ENCODE peak calls at places on chromosome 1, in four cellular contexts. One of them, this sample, is unnamed.

GRCh38 chr1:4561213-4561612 is 93.2 kb upstream of the AJAP1 start:
- DNase-seq in IMR-90: no peak
- DNase-seq in esophagus squamous epithelium: no peak
- DNase-seq in CD8-positive, alpha-beta T cell: no peak
- DNase-seq in this sample: no peak

GRCh38 chr1:4621646-4622045 is 32.8 kb upstream of the AJAP1 start:
- DNase-seq in CD8-positive, alpha-beta T cell: no peak
- DNase-seq in IMR-90: no peak
- DNase-seq in esophagus squamous epithelium: no peak
- DNase-seq in this sample: no peak

GRCh38 chr1:41662061-41662655 is 177.7 kb upstream of the EDN2 start:
- DNase-seq in esophagus squamous epithelium: no peak
- DNase-seq in CD8-positive, alpha-beta T cell: peak
- DNase-seq in IMR-90: peak
- DNase-seq in this sample: peak

GRCh38 chr1:95278173-95278988 is 44.4 kb downstream of the RWDD3 start:
- DNase-seq in esophagus squamous epithelium: no peak
- DNase-seq in CD8-positive, alpha-beta T cell: no peak
- DNase-seq in IMR-90: no peak
- DNase-seq in this sample: no peak

GRCh38 chr1:28909198-28909597 is 5.2 kb upstream of the EPB41 start:
- DNase-seq in IMR-90: no peak
- DNase-seq in CD8-positive, alpha-beta T cell: no peak
- DNase-seq in esophagus squamous epithelium: no peak
- DNase-seq in this sample: no peak

GRCh38 chr1:91725961-91726704 is 159.8 kb downstream of the TGFBR3 start:
- DNase-seq in IMR-90: peak
- DNase-seq in CD8-positive, alpha-beta T cell: no peak
- DNase-seq in esophagus squamous epithelium: no peak
- DNase-seq in this sample: peak

GRCh38 chr1:186391841-186392240 is 16.2 kb downstream of the ODR4 start:
- DNase-seq in CD8-positive, alpha-beta T cell: no peak
- DNase-seq in IMR-90: no peak
- DNase-seq in esophagus squamous epithelium: no peak
- DNase-seq in this sample: no peak

GRCh38 chr1:185477638-185478216 is 160.7 kb upstream of the IVNS1ABP start:
- DNase-seq in esophagus squamous epithelium: no peak
- DNase-seq in IMR-90: no peak
- DNase-seq in CD8-positive, alpha-beta T cell: no peak
- DNase-seq in this sample: no peak

GRCh38 chr1:68954841-68955240 is 458.0 kb upstream of the DEPDC1 start:
- DNase-seq in IMR-90: no peak
- DNase-seq in esophagus squamous epithelium: no peak
- DNase-seq in CD8-positive, alpha-beta T cell: no peak
- DNase-seq in this sample: no peak

GRCh38 chr1:185265314-185265713 is 51.7 kb downstream of the IVNS1ABP start:
- DNase-seq in IMR-90: no peak
- DNase-seq in esophagus squamous epithelium: no peak
- DNase-seq in CD8-positive, alpha-beta T cell: no peak
- DNase-seq in this sample: no peak

GRCh38 chr1:157404063-157404501 is 148.2 kb downstream of the FCRL5 start:
- DNase-seq in CD8-positive, alpha-beta T cell: no peak
- DNase-seq in esophagus squamous epithelium: no peak
- DNase-seq in IMR-90: no peak
- DNase-seq in this sample: no peak

GRCh38 chr1:25694591-25695007 is 78.0 kb downstream of the MAN1C1 start:
- DNase-seq in esophagus squamous epithelium: no peak
- DNase-seq in CD8-positive, alpha-beta T cell: no peak
- DNase-seq in IMR-90: peak
- DNase-seq in this sample: no peak

GRCh38 chr1:191674780-191675179 is 483.5 kb upstream of the RGS18 start:
- DNase-seq in IMR-90: no peak
- DNase-seq in CD8-positive, alpha-beta T cell: no peak
- DNase-seq in esophagus squamous epithelium: no peak
- DNase-seq in this sample: no peak

GRCh38 chr1:44827197-44828002 is 15.7 kb downstream of the PTCH2 start:
- DNase-seq in CD8-positive, alpha-beta T cell: no peak
- DNase-seq in IMR-90: no peak
- DNase-seq in esophagus squamous epithelium: no peak
- DNase-seq in this sample: no peak

GRCh38 chr1:227891223-227891954 is 56.3 kb downstream of the WNT9A start:
- DNase-seq in IMR-90: no peak
- DNase-seq in esophagus squamous epithelium: no peak
- DNase-seq in CD8-positive, alpha-beta T cell: no peak
- DNase-seq in this sample: peak

GRCh38 chr1:54475357-54476230 is 69.4 kb upstream of the SSBP3 start:
- DNase-seq in IMR-90: no peak
- DNase-seq in esophagus squamous epithelium: no peak
- DNase-seq in CD8-positive, alpha-beta T cell: no peak
- DNase-seq in this sample: peak

GRCh38 chr1:32335951-32336867 is at the start of gene MARCKSL1:
- DNase-seq in IMR-90: peak
- DNase-seq in CD8-positive, alpha-beta T cell: peak
- DNase-seq in esophagus squamous epithelium: no peak
- DNase-seq in this sample: peak

GRCh38 chr1:42940851-42941639 is 17.6 kb downstream of the SLC2A1 start:
- DNase-seq in IMR-90: peak
- DNase-seq in esophagus squamous epithelium: no peak
- DNase-seq in CD8-positive, alpha-beta T cell: no peak
- DNase-seq in this sample: no peak

GRCh38 chr1:5597171-5597864 is 394.9 kb downstream of the NPHP4 start:
- DNase-seq in CD8-positive, alpha-beta T cell: no peak
- DNase-seq in esophagus squamous epithelium: no peak
- DNase-seq in IMR-90: no peak
- DNase-seq in this sample: no peak

GRCh38 chr1:59237905-59238304 is 59.0 kb upstream of the FGGY start:
- DNase-seq in IMR-90: peak
- DNase-seq in esophagus squamous epithelium: no peak
- DNase-seq in CD8-positive, alpha-beta T cell: no peak
- DNase-seq in this sample: no peak

GRCh38 chr1:234599617-234600417 is 10.2 kb downstream of the IRF2BP2 start:
- DNase-seq in IMR-90: peak
- DNase-seq in esophagus squamous epithelium: peak
- DNase-seq in CD8-positive, alpha-beta T cell: peak
- DNase-seq in this sample: peak

GRCh38 chr1:11492235-11492634 is 13.3 kb downstream of the DISP3 start:
- DNase-seq in esophagus squamous epithelium: no peak
- DNase-seq in IMR-90: no peak
- DNase-seq in CD8-positive, alpha-beta T cell: no peak
- DNase-seq in this sample: no peak

GRCh38 chr1:8970870-8971337 is 25.2 kb downstream of the CA6 start:
- DNase-seq in CD8-positive, alpha-beta T cell: no peak
- DNase-seq in esophagus squamous epithelium: no peak
- DNase-seq in IMR-90: no peak
- DNase-seq in this sample: no peak

GRCh38 chr1:29317916-29318530 is 81.7 kb downstream of the PTPRU start:
- DNase-seq in CD8-positive, alpha-beta T cell: no peak
- DNase-seq in IMR-90: no peak
- DNase-seq in esophagus squamous epithelium: no peak
- DNase-seq in this sample: no peak

GRCh38 chr1:214213136-214213535 is 67.8 kb upstream of the SMYD2 start:
- DNase-seq in CD8-positive, alpha-beta T cell: no peak
- DNase-seq in IMR-90: peak
- DNase-seq in esophagus squamous epithelium: no peak
- DNase-seq in this sample: no peak

GRCh38 chr1:115515270-115515669 is 126.5 kb upstream of the VANGL1 start:
- DNase-seq in esophagus squamous epithelium: no peak
- DNase-seq in IMR-90: no peak
- DNase-seq in CD8-positive, alpha-beta T cell: no peak
- DNase-seq in this sample: no peak

GRCh38 chr1:14626869-14627607 is 28.6 kb downstream of the KAZN start:
- DNase-seq in CD8-positive, alpha-beta T cell: no peak
- DNase-seq in IMR-90: peak
- DNase-seq in esophagus squamous epithelium: no peak
- DNase-seq in this sample: no peak

GRCh38 chr1:119878171-119878570 is 18.1 kb downstream of the ADAM30 start:
- DNase-seq in IMR-90: no peak
- DNase-seq in esophagus squamous epithelium: no peak
- DNase-seq in CD8-positive, alpha-beta T cell: no peak
- DNase-seq in this sample: no peak

GRCh38 chr1:240212552-240212951 is 120.9 kb downstream of the FMN2 start:
- DNase-seq in IMR-90: peak
- DNase-seq in esophagus squamous epithelium: no peak
- DNase-seq in CD8-positive, alpha-beta T cell: no peak
- DNase-seq in this sample: no peak

GRCh38 chr1:223123238-223123976 is 19.6 kb downstream of the TLR5 start:
- DNase-seq in CD8-positive, alpha-beta T cell: peak
- DNase-seq in IMR-90: peak
- DNase-seq in esophagus squamous epithelium: no peak
- DNase-seq in this sample: peak

GRCh38 chr1:47192458-47193384 is 2.9 kb upstream of the PDZK1IP1 start:
- DNase-seq in CD8-positive, alpha-beta T cell: peak
- DNase-seq in esophagus squamous epithelium: no peak
- DNase-seq in IMR-90: peak
- DNase-seq in this sample: peak

GRCh38 chr1:63824386-63824898 is 50.6 kb downstream of the ROR1 start:
- DNase-seq in IMR-90: peak
- DNase-seq in esophagus squamous epithelium: no peak
- DNase-seq in CD8-positive, alpha-beta T cell: no peak
- DNase-seq in this sample: no peak

GRCh38 chr1:63269571-63269970 is 52.8 kb upstream of the FOXD3 start:
- DNase-seq in esophagus squamous epithelium: no peak
- DNase-seq in IMR-90: no peak
- DNase-seq in CD8-positive, alpha-beta T cell: no peak
- DNase-seq in this sample: no peak

GRCh38 chr1:170687625-170688024 is 23.7 kb downstream of the PRRX1 start:
- DNase-seq in CD8-positive, alpha-beta T cell: no peak
- DNase-seq in esophagus squamous epithelium: no peak
- DNase-seq in IMR-90: no peak
- DNase-seq in this sample: no peak

GRCh38 chr1:66996018-66996682 is 57.8 kb downstream of the SLC35D1 start:
- DNase-seq in IMR-90: peak
- DNase-seq in esophagus squamous epithelium: no peak
- DNase-seq in CD8-positive, alpha-beta T cell: peak
- DNase-seq in this sample: peak

GRCh38 chr1:90106271-90106670 is 111.4 kb downstream of the ZNF326 start:
- DNase-seq in CD8-positive, alpha-beta T cell: no peak
- DNase-seq in esophagus squamous epithelium: no peak
- DNase-seq in IMR-90: no peak
- DNase-seq in this sample: no peak

GRCh38 chr1:228010921-228011320 is 4.1 kb downstream of the WNT3A start:
- DNase-seq in CD8-positive, alpha-beta T cell: no peak
- DNase-seq in esophagus squamous epithelium: no peak
- DNase-seq in IMR-90: no peak
- DNase-seq in this sample: no peak

GRCh38 chr1:145710291-145711027 is 3.3 kb upstream of the PDZK1 start:
- DNase-seq in CD8-positive, alpha-beta T cell: no peak
- DNase-seq in IMR-90: no peak
- DNase-seq in esophagus squamous epithelium: no peak
- DNase-seq in this sample: no peak

GRCh38 chr1:56566040-56566774 is 13.2 kb downstream of the PLPP3 start:
- DNase-seq in CD8-positive, alpha-beta T cell: no peak
- DNase-seq in esophagus squamous epithelium: no peak
- DNase-seq in IMR-90: no peak
- DNase-seq in this sample: no peak

GRCh38 chr1:224615861-224616760 is at the start of gene CNIH3:
- DNase-seq in esophagus squamous epithelium: no peak
- DNase-seq in CD8-positive, alpha-beta T cell: no peak
- DNase-seq in IMR-90: peak
- DNase-seq in this sample: no peak

GRCh38 chr1:206792939-206793607 is 20.8 kb upstream of the IL10 start:
- DNase-seq in esophagus squamous epithelium: no peak
- DNase-seq in IMR-90: peak
- DNase-seq in CD8-positive, alpha-beta T cell: no peak
- DNase-seq in this sample: no peak
- H3K27ac ChIP-seq in esophagus squamous epithelium: no peak
- H3K27ac ChIP-seq in IMR-90: no peak
- H3K27ac ChIP-seq in CD8-positive, alpha-beta T cell: no peak
- H3K27ac ChIP-seq in this sample: no peak

DNA sequence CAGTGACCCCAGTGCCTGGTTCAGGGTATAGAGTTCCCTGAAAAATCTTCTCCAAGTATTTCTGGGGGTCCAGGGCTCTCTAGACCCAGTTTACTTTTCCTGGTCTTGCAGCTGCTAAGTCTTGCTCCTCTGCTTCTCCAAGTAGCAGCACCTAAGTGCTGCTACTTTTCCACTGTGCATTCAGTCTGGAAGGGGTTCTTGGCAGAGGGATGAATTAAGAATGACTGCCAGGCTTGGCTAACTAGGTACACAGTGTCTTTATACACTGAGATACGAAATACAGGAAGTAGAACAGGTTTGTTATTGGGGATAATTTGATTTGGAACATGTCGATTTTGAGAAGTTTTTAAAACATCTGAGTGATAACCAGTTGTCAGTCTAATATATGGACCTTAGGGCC is 24.2 kb upstream of the ERICH3 start:
- DNase-seq in CD8-positive, alpha-beta T cell: no peak
- DNase-seq in esophagus squamous epithelium: no peak
- DNase-seq in IMR-90: no peak
- DNase-seq in this sample: no peak
- H3K27ac ChIP-seq in CD8-positive, alpha-beta T cell: no peak
- H3K27ac ChIP-seq in esophagus squamous epithelium: no peak
- H3K27ac ChIP-seq in IMR-90: no peak
- H3K27ac ChIP-seq in this sample: no peak

DNA sequence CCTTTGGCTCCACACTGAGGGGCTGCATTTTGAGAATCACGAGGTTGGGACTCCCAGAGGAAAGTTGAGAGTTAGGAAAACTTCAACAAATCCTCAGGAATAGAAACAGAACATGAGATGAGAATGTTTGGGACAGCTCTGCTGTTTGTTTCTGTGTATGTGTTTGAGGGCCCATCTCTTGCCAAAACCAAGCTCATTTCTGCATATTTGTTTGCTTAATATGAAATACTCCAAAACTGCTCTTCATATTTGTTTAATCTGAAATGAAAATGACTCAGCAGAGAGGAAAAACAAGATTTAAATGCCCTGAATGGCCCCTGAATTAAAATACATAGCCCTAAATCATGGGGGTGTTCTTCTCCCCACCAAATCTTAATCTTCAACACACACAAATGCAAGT is 78.1 kb downstream of the DDR2 start:
- DNase-seq in CD8-positive, alpha-beta T cell: no peak
- DNase-seq in IMR-90: peak
- DNase-seq in esophagus squamous epithelium: no peak
- DNase-seq in this sample: no peak
- H3K27ac ChIP-seq in CD8-positive, alpha-beta T cell: no peak
- H3K27ac ChIP-seq in IMR-90: peak
- H3K27ac ChIP-seq in esophagus squamous epithelium: peak
- H3K27ac ChIP-seq in this sample: peak

GRCh38 chr1:3412376-3412775 is 42.1 kb upstream of the ARHGEF16 start:
- DNase-seq in CD8-positive, alpha-beta T cell: no peak
- DNase-seq in esophagus squamous epithelium: no peak
- DNase-seq in IMR-90: no peak
- DNase-seq in this sample: no peak

GRCh38 chr1:3413975-3414710 is 40.3 kb upstream of the ARHGEF16 start:
- DNase-seq in IMR-90: no peak
- DNase-seq in CD8-positive, alpha-beta T cell: no peak
- DNase-seq in esophagus squamous epithelium: no peak
- DNase-seq in this sample: no peak

GRCh38 chr1:3417954-3418353 is 36.5 kb upstream of the ARHGEF16 start:
- DNase-seq in esophagus squamous epithelium: no peak
- DNase-seq in IMR-90: no peak
- DNase-seq in CD8-positive, alpha-beta T cell: no peak
- DNase-seq in this sample: no peak

GRCh38 chr1:3417082-3417728 is 37.3 kb upstream of the ARHGEF16 start:
- DNase-seq in esophagus squamous epithelium: no peak
- DNase-seq in IMR-90: no peak
- DNase-seq in CD8-positive, alpha-beta T cell: no peak
- DNase-seq in this sample: no peak

GRCh38 chr1:3415260-3415952 is 39.1 kb upstream of the ARHGEF16 start:
- DNase-seq in CD8-positive, alpha-beta T cell: no peak
- DNase-seq in esophagus squamous epithelium: no peak
- DNase-seq in IMR-90: no peak
- DNase-seq in this sample: no peak
- H3K27ac ChIP-seq in CD8-positive, alpha-beta T cell: no peak
- H3K27ac ChIP-seq in esophagus squamous epithelium: no peak
- H3K27ac ChIP-seq in IMR-90: no peak
- H3K27ac ChIP-seq in this sample: no peak